ENCODE peak calls at places on chromosome 7, in five cellular contexts. M is neural crest cell, U is neural progenitor cell, K is left ventricle myocardium inferior, P is endothelial cell. V is an unnamed sample.

GRCh38 chr7:131908719-131909118 is 352.3 kb upstream of the PODXL start:
- DNase-seq in U (no peak), P (no peak), K (no peak), M (no peak), V (no peak)

GRCh38 chr7:1512781-1513656 is 8.8 kb upstream of the INTS1 start:
- DNase-seq in K (peak), P (no peak), U (no peak), M (no peak), V (no peak)

GRCh38 chr7:39624202-39624807 is 933 bp downstream of the RALA start:
- DNase-seq in P (no peak), K (no peak), M (no peak), U (peak), V (no peak)

GRCh38 chr7:39845011-39845410 is 105.0 kb upstream of the CDK13 start:
- DNase-seq in U (no peak), M (no peak), K (no peak), P (no peak), V (no peak)

GRCh38 chr7:37833107-37833817 is 15.1 kb upstream of the NME8 start:
- DNase-seq in M (peak), P (peak), U (peak), K (no peak), V (peak)

GRCh38 chr7:131932271-131932670 is 375.8 kb upstream of the PODXL start:
- DNase-seq in M (no peak), K (no peak), U (no peak), P (no peak), V (no peak)

GRCh38 chr7:29879609-29880008 is 73.3 kb downstream of the WIPF3 start:
- DNase-seq in P (no peak), U (no peak), M (no peak), K (no peak), V (no peak)

GRCh38 chr7:71017602-71018001 is 114.3 kb upstream of the GALNT17 start:
- DNase-seq in P (no peak), K (no peak), U (no peak), M (no peak), V (no peak)

GRCh38 chr7:2851499-2851898 is 7.4 kb upstream of the GNA12 start:
- DNase-seq in K (no peak), M (no peak), U (no peak), P (no peak), V (no peak)

GRCh38 chr7:95723583-95724180 is 48.7 kb upstream of the DYNC1I1 start:
- DNase-seq in U (peak), M (peak), P (peak), K (no peak), V (no peak)

GRCh38 chr7:49790209-49790608 is 16.8 kb downstream of the VWC2 start:
- DNase-seq in U (peak), P (no peak), M (no peak), K (no peak), V (no peak)

GRCh38 chr7:35003679-35004278 is 33.5 kb downstream of the DPY19L1 start:
- DNase-seq in P (no peak), K (no peak), U (no peak), M (no peak), V (no peak)

GRCh38 chr7:85829176-85829575 is 642.3 kb upstream of the SEMA3D start:
- DNase-seq in M (no peak), P (no peak), K (no peak), U (no peak), V (no peak)

GRCh38 chr7:24701232-24701898 is 55.9 kb downstream of the GSDME start:
- DNase-seq in P (no peak), K (no peak), U (no peak), M (no peak), V (no peak)

GRCh38 chr7:33744293-33744692 is 161.0 kb upstream of the BMPER start:
- DNase-seq in U (peak), K (no peak), M (no peak), P (peak), V (no peak)

GRCh38 chr7:122845286-122845685 is 41.0 kb downstream of the CADPS2 start:
- DNase-seq in K (no peak), P (no peak), U (no peak), M (no peak), V (no peak)

GRCh38 chr7:116449950-116450349 is 49.6 kb upstream of the CAV2 start:
- DNase-seq in K (no peak), U (no peak), P (no peak), M (no peak), V (no peak)

GRCh38 chr7:153934629-153935028 is 117.6 kb upstream of the DPP6 start:
- DNase-seq in P (no peak), K (no peak), U (no peak), M (no peak), V (no peak)

DNA sequence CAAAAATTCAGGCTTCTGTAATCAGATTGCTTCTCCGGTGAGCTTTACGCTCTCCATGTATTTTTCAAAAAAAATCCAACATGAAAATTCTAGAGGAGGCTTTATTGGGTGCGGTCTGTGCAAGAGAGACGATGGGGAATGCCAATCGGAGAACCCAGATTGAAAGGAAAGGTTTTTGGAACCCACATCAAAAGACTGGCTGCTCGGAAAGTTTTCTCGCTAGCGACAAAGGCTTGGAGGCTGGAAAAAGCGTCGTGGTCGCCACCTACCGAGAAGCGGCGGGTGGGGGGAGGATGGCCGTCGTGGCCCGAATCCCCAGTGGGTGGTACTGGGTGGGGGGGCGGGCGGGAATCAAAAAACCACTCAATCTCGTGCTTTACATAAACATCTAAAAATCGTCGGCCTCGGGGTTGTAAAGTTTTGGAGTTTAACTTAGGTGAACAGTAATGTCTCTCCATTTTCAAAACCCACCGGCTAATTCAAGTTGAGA is 1.1 kb upstream of the GTF2I start:
- DNase-seq in P (peak), U (peak), K (peak), M (peak), V (peak)
- TF ChIP-seq CTCF in P (no peak), U (no peak), K (peak), M (no peak), V (no peak)

GRCh38 chr7:10022480-10022879 is 951.2 kb upstream of the PHF14 start:
- DNase-seq in K (no peak), U (no peak), P (no peak), M (no peak), V (no peak)

GRCh38 chr7:10022957-10023356 is 950.7 kb upstream of the PHF14 start:
- DNase-seq in K (no peak), M (no peak), P (peak), U (peak), V (no peak)
- TF ChIP-seq CTCF in K (peak), M (peak), P (no peak), U (peak), V (no peak)

DNA sequence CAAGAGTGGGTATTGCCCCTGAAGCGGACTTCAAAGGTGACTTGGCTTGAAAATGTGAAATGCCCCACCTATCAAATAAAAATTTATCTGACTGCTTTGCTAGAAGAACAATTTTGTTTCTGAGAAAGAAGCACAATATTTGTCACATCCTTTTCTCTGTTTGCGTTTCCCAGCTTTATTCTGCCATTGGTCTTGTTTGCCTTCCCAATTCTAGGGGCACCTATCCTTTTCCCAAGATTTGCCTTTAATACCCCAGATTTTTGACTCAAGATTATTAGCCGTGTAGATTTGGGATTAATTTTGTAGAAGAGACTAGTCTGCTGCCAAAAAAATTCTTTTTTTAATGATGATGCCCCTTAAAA is 110.2 kb upstream of the LRGUK start:
- DNase-seq in M (no peak), P (no peak), U (no peak), K (no peak), V (no peak)
- TF ChIP-seq CTCF in M (peak), P (no peak), U (no peak), K (no peak), V (no peak)

DNA sequence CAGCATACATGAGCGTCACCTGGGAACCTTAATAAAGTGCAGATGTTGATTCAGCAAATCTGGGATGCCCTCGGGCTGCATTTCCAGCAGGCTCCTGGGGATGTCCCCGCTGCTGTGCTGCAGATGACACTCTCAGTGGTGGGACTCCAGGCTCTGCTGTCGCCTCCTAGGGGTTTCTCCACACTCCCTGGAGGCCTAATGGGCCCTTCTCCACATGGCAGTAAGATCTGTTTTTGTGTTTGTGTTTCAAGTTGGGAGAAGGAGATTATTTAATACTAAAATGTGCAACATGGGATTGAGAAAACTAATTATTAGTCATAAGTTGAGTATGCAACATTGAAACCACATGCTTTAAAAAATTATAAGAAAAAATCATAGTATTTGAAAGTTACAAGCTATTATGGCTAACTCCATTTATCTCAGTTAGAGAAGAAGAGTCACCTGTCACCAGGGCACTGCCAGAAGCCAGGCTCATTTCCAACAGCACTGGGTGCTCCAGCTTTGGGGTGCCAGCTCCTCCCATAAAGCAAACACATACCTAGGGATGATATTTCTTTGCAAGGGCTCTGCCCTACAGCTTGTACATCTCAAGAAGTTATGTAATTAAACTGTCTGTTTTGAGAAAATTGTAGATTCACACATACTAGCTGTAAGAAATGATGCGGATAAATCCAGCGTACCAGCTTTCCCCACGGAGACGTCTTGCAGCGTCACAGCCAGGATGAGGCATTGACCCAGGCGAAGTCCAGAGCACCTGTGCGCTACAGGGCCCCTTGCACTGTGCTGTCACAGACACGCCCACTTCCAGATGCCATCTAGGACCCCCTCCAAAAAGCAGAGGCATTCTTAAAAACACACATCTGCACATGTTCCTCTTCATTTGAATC is 106.4 kb downstream of the EGFR start:
- DNase-seq in U (no peak), M (no peak), K (no peak), P (no peak), V (no peak)
- TF ChIP-seq CTCF in U (peak), M (no peak), K (no peak), P (no peak), V (no peak)

GRCh38 chr7:5396542-5396941 is 27.1 kb downstream of the TNRC18 start:
- DNase-seq in K (no peak), U (no peak), P (no peak), M (no peak), V (no peak)
- TF ChIP-seq CTCF in K (peak), U (no peak), P (no peak), M (no peak), V (no peak)

V was measured in mesothelial cell of epicardium.